ENCODE peak calls at places on chromosomes 13 and 19, in four cellular contexts. H is GM12891, S is K562, P is GM12878. L is an unnamed sample.
A peak's percentile ranks its signal among the peaks of the same experiment; 100 is the strongest.

GRCh38 chr19:7779631-7780486 is 16.8 kb downstream of the CLEC4M start:
- DNase-seq in P (no peak), S (no peak), H (no peak), L (no peak)

GRCh38 chr13:38667526-38668094 is 19.3 kb upstream of the FREM2 start:
- DNase-seq in S (no peak), H (no peak), P (no peak), L (no peak)

GRCh38 chr13:22562116-22562515 is 618.7 kb upstream of the SGCG start:
- DNase-seq in P (no peak), S (no peak), H (no peak), L (no peak)

GRCh38 chr13:20824762-20825161 is 51.0 kb upstream of the EEF1AKMT1 start:
- DNase-seq in P (no peak), H (no peak), S (no peak), L (no peak)

GRCh38 chr19:35671818-35672217 is 5.5 kb downstream of the UPK1A start:
- DNase-seq in P (no peak), S (peak; percentile 87), H (no peak), L (no peak)

GRCh38 chr13:40505196-40505595 is 161.2 kb downstream of the FOXO1 start:
- DNase-seq in P (no peak), H (no peak), S (no peak), L (no peak)

GRCh38 chr13:41456768-41457588 is at the start of gene RGCC:
- DNase-seq in S (peak; percentile 74), P (no peak), H (peak; percentile 80), L (peak; percentile 55)

GRCh38 chr19:42985588-42985987 is 40.7 kb downstream of the PSG11 start:
- DNase-seq in P (no peak), H (no peak), S (no peak), L (no peak)

DNA sequence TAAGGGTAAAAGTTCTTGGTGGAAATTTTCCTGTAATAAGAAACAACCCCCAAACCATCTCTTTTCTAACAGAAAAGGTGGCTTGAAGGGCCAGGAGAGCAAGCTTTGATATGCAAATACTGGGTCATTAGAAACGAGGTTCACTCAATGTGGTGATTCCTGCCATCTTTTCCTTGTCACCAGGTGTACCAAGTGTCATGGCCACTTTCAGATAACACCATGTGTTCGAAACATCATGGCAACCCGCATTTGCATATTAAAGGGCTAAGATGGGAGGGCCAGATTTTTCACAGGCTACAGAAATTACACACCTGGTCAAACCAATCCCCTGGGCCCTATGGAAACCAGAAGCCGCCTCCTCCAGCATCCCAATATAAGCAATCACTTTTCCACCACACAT is 15.3 kb downstream of the LGALS16 start:
- DNase-seq in H (no peak), P (no peak), S (no peak), L (no peak)
- TF ChIP-seq SPI1 in H (no peak), P (no peak), S (no peak), L (no peak)

GRCh38 chr13:83332751-83333150 is 549.5 kb downstream of the SLITRK1 start:
- DNase-seq in P (no peak), S (no peak), H (no peak), L (no peak)

DNA sequence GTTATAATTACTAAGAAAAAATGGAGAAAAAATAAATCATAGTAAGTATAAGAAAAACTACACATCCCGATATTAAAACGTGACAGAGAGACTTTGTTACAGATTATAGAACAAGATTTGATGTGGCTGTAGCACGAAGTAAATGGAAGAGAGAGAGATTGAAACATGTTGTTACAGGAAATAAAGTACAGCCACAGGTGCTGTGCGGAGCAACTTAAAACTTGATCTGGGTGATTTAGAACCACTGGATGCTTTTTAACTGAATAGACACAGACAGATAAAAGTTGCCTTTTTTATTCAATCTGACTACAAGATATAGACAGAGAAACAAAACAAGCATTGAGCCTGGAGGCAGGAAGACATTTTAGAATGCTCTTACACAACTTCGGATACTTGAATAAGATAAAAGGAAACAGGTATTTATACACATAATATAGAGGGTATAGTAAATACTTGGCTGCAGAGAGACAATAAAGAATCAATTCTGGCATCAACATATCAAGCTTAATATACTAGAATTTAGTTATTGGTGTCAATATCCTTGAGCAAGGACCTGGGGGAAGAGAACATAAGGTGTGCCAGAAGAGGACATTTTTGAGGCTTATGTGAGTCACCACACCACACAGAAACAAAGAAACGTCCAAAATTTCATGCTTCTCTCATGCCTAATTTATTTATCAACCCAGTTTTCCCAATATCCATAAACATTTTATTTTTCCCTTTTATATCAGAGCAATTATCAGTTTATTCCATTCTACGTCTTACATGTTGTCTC is 548.5 kb downstream of the SLITRK1 start:
- DNase-seq in H (no peak), S (no peak), P (no peak), L (no peak)
- TF ChIP-seq SPI1 in H (no peak), S (no peak), P (no peak), L (no peak)

DNA sequence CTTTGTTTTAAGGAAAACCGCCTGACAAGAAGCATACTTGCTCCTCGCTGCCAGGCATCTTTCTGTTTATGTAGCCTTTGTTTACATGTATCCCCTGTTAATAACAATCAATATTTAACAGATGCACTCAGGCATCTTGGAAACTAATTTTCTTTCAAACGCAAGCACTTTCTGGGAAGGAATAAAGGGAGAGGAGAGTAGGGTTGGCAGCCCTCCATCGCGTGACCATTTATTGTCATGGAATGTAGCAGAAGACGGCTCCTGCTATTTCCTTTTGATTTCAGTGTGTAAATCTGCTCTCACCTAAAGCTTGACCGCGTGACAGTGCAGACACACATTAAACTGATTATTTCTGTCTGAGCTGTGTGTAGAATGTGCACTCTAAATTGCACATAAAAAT is 223.3 kb upstream of the MAB21L1 start:
- DNase-seq in S (no peak), P (no peak), H (no peak), L (no peak)
- TF ChIP-seq SPI1 in S (no peak), P (no peak), H (no peak), L (no peak)

GRCh38 chr13:27599845-27600553 is 20.3 kb downstream of the LNX2 start:
- DNase-seq in H (no peak), S (peak; percentile 20), P (no peak), L (no peak)
- TF ChIP-seq SPI1 in H (no peak), S (no peak), P (no peak), L (no peak)

DNA sequence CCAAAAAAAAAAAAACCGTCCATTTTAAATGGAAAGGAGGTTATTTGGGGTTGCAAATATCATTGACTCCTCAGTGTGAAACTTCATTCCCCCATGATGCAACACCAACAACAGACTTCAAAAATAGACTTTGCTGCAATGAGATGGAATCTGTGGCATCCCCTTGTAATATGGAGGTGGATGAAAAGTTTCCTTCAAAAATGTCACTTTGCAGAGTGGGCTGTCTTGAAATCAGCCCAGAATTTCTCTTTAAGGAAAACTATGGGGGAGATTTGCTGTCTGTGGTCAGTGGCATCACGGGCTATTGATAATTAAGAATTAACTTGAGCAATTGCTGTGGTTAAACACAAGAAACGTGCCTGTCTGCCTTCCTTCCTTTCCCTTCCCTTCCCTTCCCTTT is 1.5 kb downstream of the GPR18 start:
- DNase-seq in S (no peak), H (no peak), P (no peak), L (peak; percentile 52)
- TF ChIP-seq SPI1 in S (no peak), H (no peak), P (no peak), L (no peak)

GRCh38 chr19:56678205-56678604 is 6.6 kb upstream of the ZNF835 start:
- DNase-seq in H (no peak), S (no peak), P (no peak), L (no peak)
- TF ChIP-seq SPI1 in H (no peak), S (no peak), P (no peak), L (no peak)

DNA sequence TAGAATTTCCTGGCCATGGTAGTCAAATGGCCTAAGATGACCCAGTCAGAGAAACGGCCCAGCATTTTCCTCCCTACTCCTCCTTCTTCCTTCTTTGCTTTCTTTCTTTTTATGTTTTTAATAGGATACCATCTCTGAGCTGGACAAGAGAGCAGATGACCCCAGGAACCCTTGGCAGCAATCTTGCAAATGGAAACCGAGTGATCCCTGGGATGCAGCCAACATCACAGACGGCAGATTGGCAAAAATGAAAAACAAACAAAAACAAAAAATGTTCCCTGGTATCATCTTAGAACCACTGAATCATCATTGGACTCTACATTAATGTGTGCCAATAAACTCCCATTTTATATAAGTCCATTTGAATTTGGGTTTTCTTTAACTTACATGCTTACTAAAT is 424.4 kb downstream of the FGF14 start:
- DNase-seq in H (no peak), S (no peak), P (no peak), L (no peak)
- TF ChIP-seq SPI1 in H (no peak), S (no peak), P (no peak), L (no peak)